ENCODE peak calls at places on chromosomes 13 and 19, in seven cellular contexts. T is stimulated activated CD8-positive, alpha-beta memory T cell treated with anti-CD3 and anti-CD28 coated beads, Interleukin-2, amount 100 ng/mL, for 1 hour; H is H4; I is anterior cingulate cortex; F is stimulated activated naive CD8-positive, alpha-beta T cell treated with anti-CD3 and anti-CD28 coated beads, Interleukin-15, Interleukin-2, amounts not matched to agents 100 U/mL and 50 U/mL, for 24 hours; A is omental fat pad; N is NCI-H226. Q is an unnamed sample.

GRCh38 chr13:64248371-64249065 is 2832.9 kb upstream of the PCDH20 start:
- DNase-seq in N (peak; percentile 36), T (no peak), A (no peak), F (no peak), I (no peak), H (no peak), Q (no peak)

GRCh38 chr13:94548382-94549240 is 47.3 kb downstream of the TGDS start:
- DNase-seq in H (peak; percentile 6), F (peak; percentile 6), T (peak; percentile 30), I (peak; percentile 72), N (no peak), A (peak; percentile 43), Q (no peak)

GRCh38 chr13:97849305-97849704 is 104.2 kb upstream of the IPO5 start:
- DNase-seq in F (no peak), N (peak; percentile 26), T (no peak), I (no peak), A (no peak), H (peak; percentile 14), Q (peak; percentile 60)

GRCh38 chr13:40970803-40971202 is 48.3 kb downstream of the ELF1 start:
- DNase-seq in A (no peak), N (no peak), T (no peak), F (no peak), H (no peak), I (no peak), Q (no peak)

GRCh38 chr13:40875583-40875982 is 86.2 kb downstream of the SLC25A15 start:
- DNase-seq in F (no peak), H (no peak), A (no peak), T (no peak), I (no peak), N (no peak), Q (no peak)

GRCh38 chr19:46787331-46788100 is 878 bp downstream of the SLC1A5 start:
- DNase-seq in H (peak; percentile 71), N (peak; percentile 84), A (no peak), T (no peak), I (no peak), F (peak; percentile 52), Q (peak; percentile 93)

GRCh38 chr13:51697181-51697580 is 106.8 kb downstream of the DHRS12 start:
- DNase-seq in F (no peak), A (no peak), I (no peak), T (no peak), N (no peak), H (no peak), Q (no peak)

GRCh38 chr13:112954488-112955270 is 14.3 kb upstream of the MCF2L start:
- DNase-seq in F (no peak), I (no peak), N (no peak), A (no peak), T (no peak), H (no peak), Q (no peak)

Q was measured in esophagus muscularis mucosa.